ENCODE peak calls at places on chromosomes 3 and 15, in seven cellular contexts. One of them, this sample, is unnamed.
A peak's percentile ranks its signal among the peaks of the same experiment; 100 is the strongest.

GRCh38 chr3:25584011-25584789 is 80.5 kb downstream of the TOP2B start:
- DNase-seq in cardiac muscle cell: no peak
- DNase-seq in PC-3: no peak
- DNase-seq in psoas muscle: no peak
- DNase-seq in ovary: no peak
- DNase-seq in IMR-90: no peak
- DNase-seq in RWPE2: no peak
- DNase-seq in this sample: no peak

GRCh38 chr3:74559301-74559700 is 55.2 kb downstream of the CNTN3 start:
- DNase-seq in cardiac muscle cell: no peak
- DNase-seq in PC-3: no peak
- DNase-seq in psoas muscle: no peak
- DNase-seq in ovary: no peak
- DNase-seq in IMR-90: no peak
- DNase-seq in RWPE2: no peak
- DNase-seq in this sample: no peak

GRCh38 chr3:71931930-71932329 is 147.0 kb upstream of the PROK2 start:
- DNase-seq in cardiac muscle cell: no peak
- DNase-seq in PC-3: no peak
- DNase-seq in psoas muscle: no peak
- DNase-seq in ovary: no peak
- DNase-seq in IMR-90: no peak
- DNase-seq in RWPE2: no peak
- DNase-seq in this sample: no peak

GRCh38 chr15:97684249-97684648 is 276.3 kb upstream of the ARRDC4 start:
- DNase-seq in cardiac muscle cell: no peak
- DNase-seq in PC-3: no peak
- DNase-seq in psoas muscle: no peak
- DNase-seq in ovary: no peak
- DNase-seq in IMR-90: no peak
- DNase-seq in RWPE2: no peak
- DNase-seq in this sample: no peak

GRCh38 chr3:151085889-151086483 is 522 bp downstream of the MED12L start:
- DNase-seq in cardiac muscle cell: peak; percentile 62
- DNase-seq in PC-3: no peak
- DNase-seq in psoas muscle: peak; percentile 52
- DNase-seq in ovary: peak; percentile 22
- DNase-seq in IMR-90: no peak
- DNase-seq in RWPE2: no peak
- DNase-seq in this sample: peak; percentile 86

GRCh38 chr3:16504242-16504641 is 9.3 kb downstream of the RFTN1 start:
- DNase-seq in cardiac muscle cell: no peak
- DNase-seq in PC-3: no peak
- DNase-seq in psoas muscle: no peak
- DNase-seq in ovary: no peak
- DNase-seq in IMR-90: peak; percentile 48
- DNase-seq in RWPE2: no peak
- DNase-seq in this sample: no peak

GRCh38 chr3:39432342-39432741 is 25.8 kb downstream of the RPSA start:
- DNase-seq in cardiac muscle cell: no peak
- DNase-seq in PC-3: peak; percentile 67
- DNase-seq in psoas muscle: no peak
- DNase-seq in ovary: no peak
- DNase-seq in IMR-90: no peak
- DNase-seq in RWPE2: no peak
- DNase-seq in this sample: no peak

GRCh38 chr3:152779649-152780048 is 55.3 kb upstream of the P2RY1 start:
- DNase-seq in cardiac muscle cell: no peak
- DNase-seq in PC-3: no peak
- DNase-seq in psoas muscle: no peak
- DNase-seq in ovary: no peak
- DNase-seq in IMR-90: no peak
- DNase-seq in RWPE2: no peak
- DNase-seq in this sample: no peak

GRCh38 chr3:194983620-194984019 is 287.3 kb downstream of the XXYLT1 start:
- DNase-seq in cardiac muscle cell: no peak
- DNase-seq in PC-3: no peak
- DNase-seq in psoas muscle: no peak
- DNase-seq in ovary: no peak
- DNase-seq in IMR-90: no peak
- DNase-seq in RWPE2: no peak
- DNase-seq in this sample: no peak

GRCh38 chr3:89419647-89420141 is 312.3 kb downstream of the EPHA3 start:
- DNase-seq in cardiac muscle cell: no peak
- DNase-seq in PC-3: peak; percentile 13
- DNase-seq in psoas muscle: no peak
- DNase-seq in ovary: no peak
- DNase-seq in IMR-90: no peak
- DNase-seq in RWPE2: no peak
- DNase-seq in this sample: no peak

GRCh38 chr15:45549831-45550230 is 27.3 kb upstream of the SLC30A4 start:
- DNase-seq in cardiac muscle cell: no peak
- DNase-seq in PC-3: peak; percentile 84
- DNase-seq in psoas muscle: no peak
- DNase-seq in ovary: no peak
- DNase-seq in IMR-90: peak; percentile 43
- DNase-seq in RWPE2: no peak
- DNase-seq in this sample: no peak

GRCh38 chr3:184167786-184168185 is 6.9 kb upstream of the AP2M1 start:
- DNase-seq in cardiac muscle cell: no peak
- DNase-seq in PC-3: no peak
- DNase-seq in psoas muscle: no peak
- DNase-seq in ovary: no peak
- DNase-seq in IMR-90: no peak
- DNase-seq in RWPE2: no peak
- DNase-seq in this sample: peak; percentile 51
- H3K27ac ChIP-seq in cardiac muscle cell: no peak overlapping the region
- H3K27ac ChIP-seq in PC-3: peak overlapping the region; percentile 89
- H3K27ac ChIP-seq in psoas muscle: no peak overlapping the region
- H3K27ac ChIP-seq in ovary: no peak overlapping the region
- H3K27ac ChIP-seq in IMR-90: no peak overlapping the region
- H3K27ac ChIP-seq in RWPE2: peak overlapping the region; percentile 7
- H3K27ac ChIP-seq in this sample: no peak overlapping the region

DNA sequence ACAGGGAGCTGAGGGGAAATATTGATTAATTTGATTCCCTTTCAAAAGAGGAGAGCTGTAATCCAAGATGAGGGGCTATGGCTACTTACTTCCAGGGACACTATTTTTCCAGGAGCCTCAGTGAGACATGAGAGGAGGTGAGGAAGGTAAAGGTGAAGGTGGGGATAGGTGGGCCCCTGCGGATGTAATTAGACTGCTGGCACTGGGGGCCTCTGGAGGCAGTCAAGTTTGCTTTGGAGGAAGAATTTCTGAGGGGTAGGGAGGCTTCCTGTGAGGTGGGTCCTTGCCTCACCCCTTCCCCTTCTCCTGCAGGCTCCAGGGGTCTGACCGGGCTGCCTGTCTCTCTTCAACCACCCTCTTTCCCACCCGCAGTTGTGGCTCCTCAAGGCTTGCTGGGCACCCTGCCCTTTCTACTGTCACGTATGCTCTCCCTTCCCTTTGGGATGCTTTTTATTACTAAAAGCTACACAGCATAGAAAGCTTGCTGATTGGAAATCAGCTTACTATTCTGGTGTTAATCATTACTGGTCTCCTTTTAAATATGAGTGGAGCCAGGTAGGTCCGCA is 22.5 kb downstream of the GASK1A start:
- DNase-seq in cardiac muscle cell: no peak
- DNase-seq in PC-3: no peak
- DNase-seq in psoas muscle: no peak
- DNase-seq in ovary: no peak
- DNase-seq in IMR-90: no peak
- DNase-seq in RWPE2: no peak
- DNase-seq in this sample: no peak
- H3K4me3 ChIP-seq in cardiac muscle cell: no peak overlapping the region
- H3K4me3 ChIP-seq in PC-3: no peak overlapping the region
- H3K4me3 ChIP-seq in psoas muscle: peak overlapping the region; percentile 52
- H3K4me3 ChIP-seq in ovary: no peak overlapping the region
- H3K4me3 ChIP-seq in IMR-90: no peak overlapping the region
- H3K4me3 ChIP-seq in RWPE2: no peak overlapping the region
- H3K4me3 ChIP-seq in this sample: no peak overlapping the region

GRCh38 chr3:112631257-112631656 is 9.7 kb downstream of the CCDC80 start:
- DNase-seq in cardiac muscle cell: no peak
- DNase-seq in PC-3: no peak
- DNase-seq in psoas muscle: no peak
- DNase-seq in ovary: no peak
- DNase-seq in IMR-90: no peak
- DNase-seq in RWPE2: no peak
- DNase-seq in this sample: no peak

GRCh38 chr3:112633757-112634156 is 7.2 kb downstream of the CCDC80 start:
- DNase-seq in cardiac muscle cell: no peak
- DNase-seq in PC-3: peak; percentile 57
- DNase-seq in psoas muscle: no peak
- DNase-seq in ovary: no peak
- DNase-seq in IMR-90: no peak
- DNase-seq in RWPE2: no peak
- DNase-seq in this sample: no peak

GRCh38 chr3:112634786-112635541 is 6.0 kb downstream of the CCDC80 start:
- DNase-seq in cardiac muscle cell: no peak
- DNase-seq in PC-3: no peak
- DNase-seq in psoas muscle: no peak
- DNase-seq in ovary: no peak
- DNase-seq in IMR-90: peak; percentile 33
- DNase-seq in RWPE2: no peak
- DNase-seq in this sample: no peak

GRCh38 chr3:112632596-112632995 is 8.3 kb downstream of the CCDC80 start:
- DNase-seq in cardiac muscle cell: no peak
- DNase-seq in PC-3: no peak
- DNase-seq in psoas muscle: no peak
- DNase-seq in ovary: no peak
- DNase-seq in IMR-90: peak; percentile 41
- DNase-seq in RWPE2: no peak
- DNase-seq in this sample: no peak

DNA sequence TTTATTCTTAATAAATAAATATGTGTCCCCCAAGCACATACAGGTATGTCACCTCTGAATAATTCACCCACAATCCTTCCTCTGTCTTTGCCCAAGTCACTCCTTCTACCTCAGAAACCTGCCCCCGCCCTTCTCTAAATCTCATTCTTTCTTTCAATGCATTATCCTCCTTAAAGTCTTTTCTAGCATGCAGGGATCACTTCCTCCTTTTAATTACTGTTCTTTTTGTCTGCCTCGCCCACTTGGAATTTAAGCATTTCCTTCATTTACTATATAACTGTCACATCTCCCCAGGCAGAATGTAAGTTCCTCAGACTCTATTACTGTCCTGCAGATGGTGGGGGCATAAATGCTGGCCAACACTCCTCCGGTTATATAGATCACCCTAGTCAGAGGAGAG is 7.8 kb downstream of the CCDC80 start:
- DNase-seq in cardiac muscle cell: no peak
- DNase-seq in PC-3: no peak
- DNase-seq in psoas muscle: no peak
- DNase-seq in ovary: no peak
- DNase-seq in IMR-90: no peak
- DNase-seq in RWPE2: no peak
- DNase-seq in this sample: no peak
- H3K27ac ChIP-seq in cardiac muscle cell: no peak overlapping the region
- H3K27ac ChIP-seq in PC-3: no peak overlapping the region
- H3K27ac ChIP-seq in psoas muscle: no peak overlapping the region
- H3K27ac ChIP-seq in ovary: no peak overlapping the region
- H3K27ac ChIP-seq in IMR-90: peak overlapping the region; percentile 43
- H3K27ac ChIP-seq in RWPE2: no peak overlapping the region
- H3K27ac ChIP-seq in this sample: no peak overlapping the region

DNA sequence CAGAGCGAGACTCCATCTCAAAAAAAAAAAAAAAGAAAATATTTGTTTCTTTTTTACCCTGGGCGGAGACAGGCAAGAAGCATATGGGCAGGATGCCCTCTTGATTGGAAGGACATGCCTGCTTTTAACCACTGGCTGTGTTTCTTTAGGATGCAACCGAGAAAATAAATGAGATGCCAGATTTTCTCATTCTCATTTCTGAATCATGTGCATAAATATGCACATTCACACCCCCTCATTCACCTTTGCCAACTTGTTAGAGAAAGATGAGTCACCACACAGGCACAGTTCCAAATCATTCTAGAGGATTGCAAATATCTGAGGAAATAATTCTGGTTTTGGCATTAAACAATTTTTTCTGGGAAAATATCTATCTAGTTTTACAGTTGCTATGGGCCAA is 3.3 kb downstream of the LIPH start:
- DNase-seq in cardiac muscle cell: no peak
- DNase-seq in PC-3: peak; percentile 99
- DNase-seq in psoas muscle: no peak
- DNase-seq in ovary: peak; percentile 77
- DNase-seq in IMR-90: peak; percentile 98
- DNase-seq in RWPE2: peak; percentile 73
- DNase-seq in this sample: no peak
- H3K4me3 ChIP-seq in cardiac muscle cell: no peak overlapping the region
- H3K4me3 ChIP-seq in PC-3: no peak overlapping the region
- H3K4me3 ChIP-seq in psoas muscle: no peak overlapping the region
- H3K4me3 ChIP-seq in ovary: no peak overlapping the region
- H3K4me3 ChIP-seq in IMR-90: no peak overlapping the region
- H3K4me3 ChIP-seq in RWPE2: no peak overlapping the region
- H3K4me3 ChIP-seq in this sample: no peak overlapping the region

GRCh38 chr3:66165679-66166078 is 55.1 kb upstream of the SLC25A26 start:
- DNase-seq in cardiac muscle cell: peak; percentile 58
- DNase-seq in PC-3: no peak
- DNase-seq in psoas muscle: no peak
- DNase-seq in ovary: no peak
- DNase-seq in IMR-90: no peak
- DNase-seq in RWPE2: no peak
- DNase-seq in this sample: no peak

GRCh38 chr3:66158933-66159332 is 61.9 kb upstream of the SLC25A26 start:
- DNase-seq in cardiac muscle cell: no peak
- DNase-seq in PC-3: no peak
- DNase-seq in psoas muscle: no peak
- DNase-seq in ovary: no peak
- DNase-seq in IMR-90: no peak
- DNase-seq in RWPE2: no peak
- DNase-seq in this sample: no peak

GRCh38 chr3:66163222-66163621 is 57.6 kb upstream of the SLC25A26 start:
- DNase-seq in cardiac muscle cell: no peak
- DNase-seq in PC-3: no peak
- DNase-seq in psoas muscle: no peak
- DNase-seq in ovary: no peak
- DNase-seq in IMR-90: no peak
- DNase-seq in RWPE2: no peak
- DNase-seq in this sample: no peak

GRCh38 chr3:66164155-66164554 is 56.6 kb upstream of the SLC25A26 start:
- DNase-seq in cardiac muscle cell: no peak
- DNase-seq in PC-3: no peak
- DNase-seq in psoas muscle: no peak
- DNase-seq in ovary: no peak
- DNase-seq in IMR-90: no peak
- DNase-seq in RWPE2: no peak
- DNase-seq in this sample: no peak

DNA sequence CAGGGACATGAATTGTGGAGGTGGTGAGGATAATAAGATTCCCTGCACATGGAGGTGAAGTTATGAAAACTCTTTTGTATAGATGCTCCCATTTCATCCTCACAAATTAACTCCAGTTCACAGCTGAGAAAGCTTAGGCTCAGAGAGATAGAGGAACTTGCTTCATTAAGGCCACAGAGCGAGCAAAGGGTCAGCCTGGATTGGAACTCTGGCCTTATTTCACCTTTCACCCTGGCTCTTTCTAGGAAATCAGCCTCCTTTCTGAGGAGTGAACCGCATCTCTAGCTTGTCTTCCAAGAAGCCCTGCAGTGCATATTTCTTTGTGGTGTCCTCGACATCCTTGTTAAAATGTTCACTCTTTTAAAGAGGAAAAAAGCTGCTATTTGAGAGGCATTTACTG is 58.0 kb upstream of the SLC25A26 start:
- DNase-seq in cardiac muscle cell: no peak
- DNase-seq in PC-3: no peak
- DNase-seq in psoas muscle: no peak
- DNase-seq in ovary: no peak
- DNase-seq in IMR-90: no peak
- DNase-seq in RWPE2: no peak
- DNase-seq in this sample: no peak
- H3K27ac ChIP-seq in cardiac muscle cell: no peak overlapping the region
- H3K27ac ChIP-seq in PC-3: no peak overlapping the region
- H3K27ac ChIP-seq in psoas muscle: no peak overlapping the region
- H3K27ac ChIP-seq in ovary: no peak overlapping the region
- H3K27ac ChIP-seq in IMR-90: no peak overlapping the region
- H3K27ac ChIP-seq in RWPE2: no peak overlapping the region
- H3K27ac ChIP-seq in this sample: no peak overlapping the region